ENCODE peak calls at places on chromosomes 5 and 9, in five cellular contexts. Z is IMR-90, Q is left ventricle myocardium inferior, W is mucosa of descending colon, D is cardiac fibroblast. A is an unnamed sample.

GRCh38 chr5:65912311-65912710 is 14.1 kb upstream of the ERBIN start:
- DNase-seq in Z (no peak), D (no peak), Q (no peak), W (no peak), A (no peak)

GRCh38 chr5:151799407-151799806 is 27.7 kb downstream of the G3BP1 start:
- DNase-seq in W (no peak), Z (peak), Q (no peak), D (no peak), A (no peak)

GRCh38 chr9:37309136-37309535 is 113.4 kb upstream of the GRHPR start:
- DNase-seq in Q (no peak), W (peak), D (no peak), Z (peak), A (no peak)

GRCh38 chr5:52007230-52007858 is 624.1 kb downstream of the ISL1 start:
- DNase-seq in Q (no peak), W (peak), D (peak), Z (peak), A (peak)

GRCh38 chr5:28499764-28500290 is 1461.4 kb upstream of the CDH9 start:
- DNase-seq in D (no peak), Z (no peak), Q (no peak), W (no peak), A (no peak)

GRCh38 chr5:127923804-127924570 is 159.6 kb upstream of the SLC12A2 start:
- DNase-seq in W (no peak), Z (no peak), Q (no peak), D (no peak), A (no peak)

GRCh38 chr9:2465921-2466460 is 155.6 kb upstream of the VLDLR start:
- DNase-seq in W (peak), Z (peak), D (no peak), Q (no peak), A (peak)

GRCh38 chr5:65382582-65382981 is 99.1 kb downstream of the ADAMTS6 start:
- DNase-seq in Z (peak), Q (no peak), D (no peak), W (no peak), A (no peak)

GRCh38 chr9:131781069-131781468 is 41.2 kb upstream of the RAPGEF1 start:
- DNase-seq in D (no peak), Z (no peak), W (no peak), Q (no peak), A (no peak)

GRCh38 chr5:67971223-67971830 is 244.2 kb upstream of the PIK3R1 start:
- DNase-seq in D (peak), Z (peak), W (no peak), Q (no peak), A (no peak)

GRCh38 chr5:59126665-59127354 is 543.9 kb downstream of the RAB3C start:
- DNase-seq in Z (peak), W (no peak), D (peak), Q (no peak), A (no peak)

GRCh38 chr5:14171621-14172020 is 28.5 kb downstream of the TRIO start:
- DNase-seq in Z (peak), W (no peak), D (peak), Q (no peak), A (no peak)

GRCh38 chr5:124421584-124421983 is 324.9 kb downstream of the ZNF608 start:
- DNase-seq in W (no peak), D (no peak), Z (no peak), Q (no peak), A (no peak)

GRCh38 chr5:58365791-58366190 is 94.1 kb downstream of the PLK2 start:
- DNase-seq in Z (no peak), W (no peak), D (no peak), Q (no peak), A (no peak)

GRCh38 chr5:54522080-54522479 is 4.5 kb downstream of the SNX18 start:
- DNase-seq in Z (no peak), D (no peak), Q (no peak), W (no peak), A (no peak)

GRCh38 chr9:1969898-1970297 is 45.2 kb upstream of the SMARCA2 start:
- DNase-seq in D (no peak), W (no peak), Z (no peak), Q (no peak), A (no peak)

GRCh38 chr5:135214897-135215616 is 181.0 kb upstream of the PITX1 start:
- DNase-seq in Z (peak), W (no peak), Q (no peak), D (peak), A (no peak)

GRCh38 chr9:86549434-86549833 is 195.2 kb upstream of the TUT7 start:
- DNase-seq in Q (no peak), D (peak), W (no peak), Z (peak), A (no peak)

GRCh38 chr5:139710370-139711066 is 62.4 kb downstream of the CXXC5 start:
- DNase-seq in D (peak), Z (peak), Q (peak), W (peak), A (peak)

GRCh38 chr5:57037355-57037754 is 85.4 kb upstream of the MIER3 start:
- DNase-seq in Q (no peak), Z (no peak), D (no peak), W (no peak), A (no peak)

GRCh38 chr9:6855860-6856259 is 98.1 kb downstream of the KDM4C start:
- DNase-seq in D (no peak), Z (no peak), Q (no peak), W (no peak), A (no peak)

GRCh38 chr5:107268241-107268640 is 402.5 kb downstream of the EFNA5 start:
- DNase-seq in D (no peak), W (no peak), Q (no peak), Z (peak), A (no peak)

GRCh38 chr9:136865768-136866103 is 372 bp downstream of the EDF1 start:
- DNase-seq in W (peak), Z (no peak), D (no peak), Q (no peak), A (peak)

GRCh38 chr5:123344819-123345426 is 78.3 kb downstream of the CEP120 start:
- DNase-seq in Z (peak), Q (no peak), W (peak), D (peak), A (no peak)

GRCh38 chr5:128196080-128196479 is 112.5 kb downstream of the SLC12A2 start:
- DNase-seq in W (no peak), Z (no peak), D (no peak), Q (no peak), A (no peak)

GRCh38 chr9:126471084-126471611 is 142.6 kb upstream of the LMX1B start:
- DNase-seq in W (peak), D (peak), Z (peak), Q (peak), A (no peak)

GRCh38 chr9:16726718-16727451 is 143.6 kb downstream of the BNC2 start:
- DNase-seq in W (peak), Q (peak), Z (peak), D (peak), A (peak)

DNA sequence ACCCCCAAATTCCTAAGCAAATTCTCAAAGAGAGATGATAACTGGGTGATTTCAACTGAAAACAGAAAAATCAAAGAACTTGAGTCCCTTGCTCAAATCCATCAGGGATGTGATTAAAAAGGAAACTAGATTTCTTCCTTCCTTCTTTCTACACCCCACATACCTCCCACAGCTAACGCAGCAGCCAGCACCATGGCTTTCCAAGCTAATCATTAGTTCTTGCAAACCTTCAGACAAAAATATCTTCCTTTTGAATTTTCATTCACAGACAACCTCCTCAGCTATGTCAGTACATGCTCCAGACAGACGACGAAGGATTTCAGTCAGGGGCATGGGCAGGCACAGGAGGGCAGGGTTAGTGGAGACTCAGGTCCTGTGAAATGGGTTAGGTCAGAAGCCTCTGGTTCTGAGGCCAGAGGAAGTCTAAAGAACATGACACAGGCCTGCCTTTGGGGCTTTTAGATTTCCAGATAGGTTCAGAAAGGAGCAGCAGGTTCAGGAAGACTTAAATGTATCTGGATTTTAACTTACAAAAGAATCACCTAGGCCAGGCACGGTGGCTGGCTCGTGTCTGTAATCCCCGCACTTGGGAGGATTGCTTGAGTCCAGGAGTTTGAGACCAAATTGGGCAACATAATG is 173.7 kb upstream of the NFIB start:
- DNase-seq in D (no peak), Q (no peak), W (no peak), Z (no peak), A (no peak)
- H3K4me3 ChIP-seq in D (no peak), Q (no peak), W (no peak), Z (no peak), A (no peak)

GRCh38 chr5:9382511-9382910 is 163.4 kb downstream of the SEMA5A start:
- DNase-seq in D (no peak), Z (no peak), W (no peak), Q (no peak), A (no peak)

GRCh38 chr5:9376363-9377117 is 169.3 kb downstream of the SEMA5A start:
- DNase-seq in Q (no peak), W (no peak), D (peak), Z (peak), A (no peak)

GRCh38 chr5:9381464-9381863 is 164.4 kb downstream of the SEMA5A start:
- DNase-seq in W (no peak), D (no peak), Q (no peak), Z (no peak), A (no peak)

GRCh38 chr5:9375756-9376155 is 170.1 kb downstream of the SEMA5A start:
- DNase-seq in W (no peak), Q (no peak), D (no peak), Z (no peak), A (no peak)

GRCh38 chr5:9380108-9380507 is 165.8 kb downstream of the SEMA5A start:
- DNase-seq in Q (no peak), Z (peak), W (no peak), D (no peak), A (no peak)
- TF ChIP-seq CTCF in Q (no peak), Z (no peak), W (no peak), D (no peak), A (no peak)

GRCh38 chr5:35470866-35471265 is 146.8 kb upstream of the SPEF2 start:
- DNase-seq in Z (peak), W (no peak), Q (no peak), D (no peak), A (peak)
- H3K4me3 ChIP-seq in Z (no peak), W (no peak), Q (no peak), D (no peak), A (no peak)

GRCh38 chr9:138053996-138054752 is 176.6 kb downstream of the CACNA1B start:
- DNase-seq in D (no peak), Q (no peak), W (no peak), Z (no peak), A (no peak)
- TF ChIP-seq CTCF in D (no peak), Q (no peak), W (no peak), Z (no peak), A (no peak)

GRCh38 chr9:21556581-21557427 is 74.7 kb upstream of the IFNE start:
- DNase-seq in Q (no peak), W (no peak), D (no peak), Z (peak), A (no peak)

GRCh38 chr9:21557428-21557768 is 75.3 kb upstream of the IFNE start:
- DNase-seq in Q (no peak), Z (no peak), W (no peak), D (no peak), A (no peak)

GRCh38 chr9:21559402-21560280 is 77.5 kb upstream of the IFNE start:
- DNase-seq in Q (no peak), Z (peak), D (peak), W (peak), A (peak)

GRCh38 chr9:21558627-21559401 is 76.7 kb upstream of the IFNE start:
- DNase-seq in D (peak), Q (no peak), Z (peak), W (no peak), A (no peak)

GRCh38 chr9:21558079-21558478 is 76.0 kb upstream of the IFNE start:
- DNase-seq in D (no peak), Z (no peak), Q (no peak), W (no peak), A (no peak)
- H3K4me3 ChIP-seq in D (peak), Z (peak), Q (no peak), W (no peak), A (no peak)

GRCh38 chr5:76958976-76959767 is 6.3 kb downstream of the CRHBP start:
- DNase-seq in Q (no peak), Z (peak), D (peak), W (no peak), A (no peak)

GRCh38 chr5:76952795-76953536 is at the start of gene CRHBP:
- DNase-seq in W (no peak), D (no peak), Z (no peak), Q (no peak), A (no peak)

GRCh38 chr5:76954383-76954763 is 1.5 kb downstream of the CRHBP start:
- DNase-seq in D (no peak), Z (no peak), Q (no peak), W (no peak), A (no peak)

GRCh38 chr5:76956033-76956432 is 3.2 kb downstream of the CRHBP start:
- DNase-seq in W (no peak), Q (no peak), Z (no peak), D (no peak), A (no peak)

DNA sequence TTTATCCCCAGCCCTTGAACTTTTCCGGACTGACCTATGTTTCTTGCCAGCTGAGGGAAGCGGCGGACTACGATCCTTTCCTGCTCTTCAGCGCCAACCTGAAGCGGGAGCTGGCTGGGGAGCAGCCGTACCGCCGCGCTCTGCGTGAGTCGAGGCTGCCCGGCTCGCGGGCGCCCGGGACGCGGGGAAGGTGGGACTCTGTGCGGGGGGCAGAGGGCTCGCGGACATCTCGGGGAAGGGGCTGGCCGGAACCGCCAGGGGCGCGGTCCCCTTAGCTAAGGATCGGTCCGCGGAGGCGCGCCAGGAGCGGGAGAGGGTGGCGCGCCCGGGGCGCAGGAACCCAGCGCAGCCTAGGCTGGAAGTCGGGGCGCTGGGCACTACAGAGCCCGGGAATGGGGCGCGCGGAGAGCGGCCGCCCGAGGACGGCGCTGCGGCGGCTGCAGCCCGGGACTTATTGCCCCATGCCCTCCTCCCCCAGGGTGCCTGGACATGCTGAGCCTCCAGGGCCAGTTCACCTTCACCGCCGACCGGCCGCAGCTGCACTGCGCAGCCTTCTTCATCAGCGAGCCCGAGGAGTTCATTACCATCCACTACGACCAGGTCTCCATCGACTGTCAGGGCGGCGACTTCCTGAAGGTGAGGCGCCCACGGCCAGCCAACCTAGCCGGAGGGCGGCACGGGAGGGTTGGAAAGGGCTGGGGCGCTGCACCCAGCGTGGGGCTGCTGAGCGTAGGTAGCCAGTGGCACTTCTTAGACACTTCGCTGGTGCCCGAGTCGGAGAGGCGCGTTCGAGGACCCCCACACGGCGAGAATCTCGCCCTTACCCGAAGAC is 922 bp downstream of the CRHBP start:
- DNase-seq in D (peak), W (no peak), Q (no peak), Z (no peak), A (no peak)
- TF ChIP-seq CTCF in D (no peak), W (no peak), Q (no peak), Z (no peak), A (no peak)

GRCh38 chr5:38858839-38859238 is 13.0 kb downstream of the OSMR start:
- DNase-seq in W (no peak), Z (no peak), Q (no peak), D (no peak), A (no peak)

GRCh38 chr5:38854907-38855306 is 9.1 kb downstream of the OSMR start:
- DNase-seq in W (no peak), Z (no peak), Q (no peak), D (no peak), A (no peak)

GRCh38 chr5:38848637-38849036 is 2.8 kb downstream of the OSMR start:
- DNase-seq in Z (no peak), W (no peak), Q (no peak), D (no peak), A (no peak)

GRCh38 chr5:38856660-38857059 is 10.8 kb downstream of the OSMR start:
- DNase-seq in W (no peak), Z (no peak), D (no peak), Q (no peak), A (no peak)

GRCh38 chr5:38853753-38854470 is 8.1 kb downstream of the OSMR start:
- DNase-seq in W (no peak), D (peak), Q (no peak), Z (peak), A (no peak)
- H3K4me3 ChIP-seq in W (no peak), D (no peak), Q (no peak), Z (no peak), A (no peak)

GRCh38 chr9:94623253-94623652 is 16.1 kb downstream of the FBP1 start:
- DNase-seq in W (peak), D (peak), Z (no peak), Q (no peak), A (peak)
- TF ChIP-seq CTCF in W (peak), D (peak), Z (no peak), Q (peak), A (no peak)

GRCh38 chr5:131260895-131261294 is 3.0 kb upstream of the CDC42SE2 start:
- DNase-seq in Z (no peak), Q (no peak), D (peak), W (no peak), A (no peak)

GRCh38 chr5:131256507-131256823 is 7.4 kb upstream of the CDC42SE2 start:
- DNase-seq in Z (no peak), W (no peak), D (no peak), Q (no peak), A (no peak)

GRCh38 chr5:131261483-131261882 is 2.4 kb upstream of the CDC42SE2 start:
- DNase-seq in D (no peak), Q (no peak), W (no peak), Z (no peak), A (no peak)

GRCh38 chr5:131258733-131259132 is 5.1 kb upstream of the CDC42SE2 start:
- DNase-seq in W (no peak), Z (no peak), D (no peak), Q (no peak), A (no peak)

DNA sequence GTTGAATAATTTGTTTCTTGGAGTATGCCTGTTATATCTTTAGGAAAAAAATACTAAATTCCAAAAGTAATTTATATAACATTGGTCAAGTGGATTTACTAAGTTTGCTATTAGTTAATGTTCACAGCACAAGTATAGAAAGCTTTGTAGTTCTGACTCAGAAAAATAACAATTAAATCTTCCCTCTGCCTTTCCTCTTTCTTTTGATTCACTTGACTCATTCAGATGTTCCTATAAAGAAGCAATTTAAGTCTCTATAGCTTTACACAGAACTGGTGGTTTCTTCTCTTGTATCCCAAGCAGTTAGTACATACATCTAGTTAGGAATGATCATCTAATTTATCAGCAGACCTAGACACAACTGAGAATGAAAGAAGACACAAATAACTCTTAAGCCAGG is 4.5 kb upstream of the CDC42SE2 start:
- DNase-seq in W (no peak), D (no peak), Q (no peak), Z (peak), A (no peak)
- H3K4me3 ChIP-seq in W (no peak), D (no peak), Q (no peak), Z (no peak), A (no peak)